ENCODE peak calls at places on chromosomes 5 and 9, in four cellular contexts. One of them, this sample, is unnamed.

GRCh38 chr9:14165376-14166035 is 148.4 kb downstream of the NFIB start:
- DNase-seq in retina: no peak
- DNase-seq in thoracic aorta: no peak
- DNase-seq in GM12878: no peak
- DNase-seq in this sample: no peak

GRCh38 chr9:134661791-134662142 is 20.2 kb downstream of the COL5A1 start:
- DNase-seq in GM12878: no peak
- DNase-seq in thoracic aorta: peak; percentile 41
- DNase-seq in retina: no peak
- DNase-seq in this sample: no peak

GRCh38 chr9:81771606-81772005 is 82.3 kb upstream of the TLE1 start:
- DNase-seq in retina: no peak
- DNase-seq in thoracic aorta: no peak
- DNase-seq in GM12878: no peak
- DNase-seq in this sample: no peak

GRCh38 chr9:115015018-115015635 is 84.7 kb upstream of the TNFSF8 start:
- DNase-seq in thoracic aorta: no peak
- DNase-seq in retina: no peak
- DNase-seq in GM12878: no peak
- DNase-seq in this sample: no peak

GRCh38 chr5:36398137-36398536 is 96.4 kb upstream of the RANBP3L start:
- DNase-seq in GM12878: no peak
- DNase-seq in retina: no peak
- DNase-seq in thoracic aorta: no peak
- DNase-seq in this sample: no peak

GRCh38 chr9:99368341-99369326 is 146.6 kb downstream of the SEC61B start:
- DNase-seq in retina: peak; percentile 78
- DNase-seq in GM12878: peak; percentile 24
- DNase-seq in thoracic aorta: peak; percentile 36
- DNase-seq in this sample: no peak

GRCh38 chr5:106854941-106855340 is 815.8 kb downstream of the EFNA5 start:
- DNase-seq in GM12878: no peak
- DNase-seq in retina: no peak
- DNase-seq in thoracic aorta: no peak
- DNase-seq in this sample: no peak

GRCh38 chr5:111142932-111143331 is 50.8 kb downstream of the WDR36 start:
- DNase-seq in retina: no peak
- DNase-seq in thoracic aorta: no peak
- DNase-seq in GM12878: no peak
- DNase-seq in this sample: no peak

GRCh38 chr9:694499-695154 is 146.9 kb upstream of the DMRT1 start:
- DNase-seq in GM12878: no peak
- DNase-seq in retina: peak; percentile 34
- DNase-seq in thoracic aorta: no peak
- DNase-seq in this sample: no peak

GRCh38 chr9:18786196-18786595 is 246.8 kb downstream of the SAXO1 start:
- DNase-seq in thoracic aorta: no peak
- DNase-seq in GM12878: no peak
- DNase-seq in retina: no peak
- DNase-seq in this sample: no peak

GRCh38 chr5:34686762-34687268 is 30.7 kb downstream of the RAI14 start:
- DNase-seq in thoracic aorta: peak; percentile 57
- DNase-seq in retina: no peak
- DNase-seq in GM12878: no peak
- DNase-seq in this sample: no peak

GRCh38 chr5:107671742-107672211 is 1.0 kb upstream of the EFNA5 start:
- DNase-seq in retina: peak; percentile 89
- DNase-seq in thoracic aorta: no peak
- DNase-seq in GM12878: no peak
- DNase-seq in this sample: no peak

GRCh38 chr9:2493106-2493505 is 128.5 kb upstream of the VLDLR start:
- DNase-seq in thoracic aorta: no peak
- DNase-seq in GM12878: no peak
- DNase-seq in retina: no peak
- DNase-seq in this sample: no peak

GRCh38 chr5:56172225-56172624 is 60.9 kb downstream of the ANKRD55 start:
- DNase-seq in thoracic aorta: no peak
- DNase-seq in retina: no peak
- DNase-seq in GM12878: no peak
- DNase-seq in this sample: no peak

GRCh38 chr5:173045481-173045880 is 10.7 kb upstream of the CREBRF start:
- DNase-seq in thoracic aorta: no peak
- DNase-seq in retina: no peak
- DNase-seq in GM12878: no peak
- DNase-seq in this sample: no peak

GRCh38 chr9:96453625-96454024 is 3.7 kb downstream of the HABP4 start:
- DNase-seq in GM12878: no peak
- DNase-seq in retina: peak; percentile 39
- DNase-seq in thoracic aorta: no peak
- DNase-seq in this sample: no peak

GRCh38 chr5:143400541-143401252 is 2.8 kb downstream of the NR3C1 start:
- DNase-seq in thoracic aorta: no peak
- DNase-seq in GM12878: no peak
- DNase-seq in retina: peak; percentile 13
- DNase-seq in this sample: no peak

GRCh38 chr5:6905883-6906282 is 192.7 kb downstream of the TENT4A start:
- DNase-seq in retina: no peak
- DNase-seq in thoracic aorta: no peak
- DNase-seq in GM12878: no peak
- DNase-seq in this sample: no peak

This sample was measured in activated CD4-positive, CD25-positive, alpha-beta regulatory T cell treated with anti-CD3 and anti-CD28 coated beads, Interleukin-2, amount 50 U/mL, for 16 hours.